ENCODE peak calls at places on chromosomes 6 and 20, in nine cellular contexts. One of them, this sample, is unnamed.

GRCh38 chr6:24004062-24004461 is 122.0 kb upstream of the NRSN1 start:
- DNase-seq in stimulated activated CD4-positive, alpha-beta T cell treated with anti-CD3 and anti-CD28 coated beads, TNF-alpha, amount 100 ng/mL, for 4 hours: no peak
- DNase-seq in AML-193: no peak
- DNase-seq in heart left ventricle: peak
- DNase-seq in dermis blood vessel endothelial cell: no peak
- DNase-seq in kidney tubule cell: peak
- DNase-seq in H54: no peak
- DNase-seq in A549: no peak
- DNase-seq in nephron progenitor cell: no peak
- DNase-seq in this sample: no peak

GRCh38 chr6:54085526-54085925 is 25.7 kb upstream of the MLIP start:
- DNase-seq in stimulated activated CD4-positive, alpha-beta T cell treated with anti-CD3 and anti-CD28 coated beads, TNF-alpha, amount 100 ng/mL, for 4 hours: no peak
- DNase-seq in AML-193: no peak
- DNase-seq in heart left ventricle: peak
- DNase-seq in dermis blood vessel endothelial cell: no peak
- DNase-seq in kidney tubule cell: peak
- DNase-seq in H54: no peak
- DNase-seq in A549: no peak
- DNase-seq in nephron progenitor cell: no peak
- DNase-seq in this sample: no peak

GRCh38 chr20:46835418-46835817 is 59.2 kb upstream of the EYA2 start:
- DNase-seq in stimulated activated CD4-positive, alpha-beta T cell treated with anti-CD3 and anti-CD28 coated beads, TNF-alpha, amount 100 ng/mL, for 4 hours: no peak
- DNase-seq in AML-193: no peak
- DNase-seq in heart left ventricle: no peak
- DNase-seq in dermis blood vessel endothelial cell: no peak
- DNase-seq in kidney tubule cell: no peak
- DNase-seq in H54: no peak
- DNase-seq in A549: no peak
- DNase-seq in nephron progenitor cell: no peak
- DNase-seq in this sample: no peak

GRCh38 chr6:81051952-81052351 is 700.5 kb downstream of the TENT5A start:
- DNase-seq in stimulated activated CD4-positive, alpha-beta T cell treated with anti-CD3 and anti-CD28 coated beads, TNF-alpha, amount 100 ng/mL, for 4 hours: no peak
- DNase-seq in AML-193: no peak
- DNase-seq in heart left ventricle: no peak
- DNase-seq in dermis blood vessel endothelial cell: no peak
- DNase-seq in kidney tubule cell: no peak
- DNase-seq in H54: no peak
- DNase-seq in A549: no peak
- DNase-seq in nephron progenitor cell: peak
- DNase-seq in this sample: no peak

GRCh38 chr6:116366740-116367275 is 3.9 kb upstream of the DSE start:
- DNase-seq in stimulated activated CD4-positive, alpha-beta T cell treated with anti-CD3 and anti-CD28 coated beads, TNF-alpha, amount 100 ng/mL, for 4 hours: no peak
- DNase-seq in AML-193: no peak
- DNase-seq in heart left ventricle: no peak
- DNase-seq in dermis blood vessel endothelial cell: no peak
- DNase-seq in kidney tubule cell: no peak
- DNase-seq in H54: no peak
- DNase-seq in A549: no peak
- DNase-seq in nephron progenitor cell: no peak
- DNase-seq in this sample: no peak

GRCh38 chr6:56491606-56492328 is 150.9 kb downstream of the DST start:
- DNase-seq in stimulated activated CD4-positive, alpha-beta T cell treated with anti-CD3 and anti-CD28 coated beads, TNF-alpha, amount 100 ng/mL, for 4 hours: no peak
- DNase-seq in AML-193: no peak
- DNase-seq in heart left ventricle: peak
- DNase-seq in dermis blood vessel endothelial cell: peak
- DNase-seq in kidney tubule cell: peak
- DNase-seq in H54: no peak
- DNase-seq in A549: no peak
- DNase-seq in nephron progenitor cell: no peak
- DNase-seq in this sample: no peak

GRCh38 chr6:90175627-90176538 is 120.8 kb downstream of the BACH2 start:
- DNase-seq in stimulated activated CD4-positive, alpha-beta T cell treated with anti-CD3 and anti-CD28 coated beads, TNF-alpha, amount 100 ng/mL, for 4 hours: peak
- DNase-seq in AML-193: no peak
- DNase-seq in heart left ventricle: no peak
- DNase-seq in dermis blood vessel endothelial cell: no peak
- DNase-seq in kidney tubule cell: peak
- DNase-seq in H54: no peak
- DNase-seq in A549: no peak
- DNase-seq in nephron progenitor cell: no peak
- DNase-seq in this sample: no peak

GRCh38 chr20:48265791-48266190 is 480.5 kb upstream of the SULF2 start:
- DNase-seq in stimulated activated CD4-positive, alpha-beta T cell treated with anti-CD3 and anti-CD28 coated beads, TNF-alpha, amount 100 ng/mL, for 4 hours: no peak
- DNase-seq in AML-193: no peak
- DNase-seq in heart left ventricle: no peak
- DNase-seq in dermis blood vessel endothelial cell: no peak
- DNase-seq in kidney tubule cell: no peak
- DNase-seq in H54: no peak
- DNase-seq in A549: no peak
- DNase-seq in nephron progenitor cell: no peak
- DNase-seq in this sample: no peak

GRCh38 chr6:160344281-160344680 is 3.9 kb upstream of the SLC22A3 start:
- DNase-seq in stimulated activated CD4-positive, alpha-beta T cell treated with anti-CD3 and anti-CD28 coated beads, TNF-alpha, amount 100 ng/mL, for 4 hours: no peak
- DNase-seq in AML-193: no peak
- DNase-seq in heart left ventricle: no peak
- DNase-seq in dermis blood vessel endothelial cell: no peak
- DNase-seq in kidney tubule cell: no peak
- DNase-seq in H54: no peak
- DNase-seq in A549: no peak
- DNase-seq in nephron progenitor cell: no peak
- DNase-seq in this sample: no peak

GRCh38 chr6:46174904-46175303 is 4.1 kb upstream of the ENPP5 start:
- DNase-seq in stimulated activated CD4-positive, alpha-beta T cell treated with anti-CD3 and anti-CD28 coated beads, TNF-alpha, amount 100 ng/mL, for 4 hours: no peak
- DNase-seq in AML-193: no peak
- DNase-seq in heart left ventricle: no peak
- DNase-seq in dermis blood vessel endothelial cell: no peak
- DNase-seq in kidney tubule cell: no peak
- DNase-seq in H54: no peak
- DNase-seq in A549: no peak
- DNase-seq in nephron progenitor cell: no peak
- DNase-seq in this sample: no peak

GRCh38 chr20:19008497-19008896 is 194.9 kb downstream of the SCP2D1 start:
- DNase-seq in stimulated activated CD4-positive, alpha-beta T cell treated with anti-CD3 and anti-CD28 coated beads, TNF-alpha, amount 100 ng/mL, for 4 hours: no peak
- DNase-seq in AML-193: no peak
- DNase-seq in heart left ventricle: no peak
- DNase-seq in dermis blood vessel endothelial cell: no peak
- DNase-seq in kidney tubule cell: no peak
- DNase-seq in H54: no peak
- DNase-seq in A549: no peak
- DNase-seq in nephron progenitor cell: no peak
- DNase-seq in this sample: no peak

This sample was measured in HEK293T.